ENCODE peak calls at places on chromosomes 16 and 17, in six cellular contexts. X is B cell, T is tibial artery, D is bronchial epithelial cell, H is endothelial cell, Z is thoracic aorta. B is an unnamed sample.
A peak's percentile ranks its signal among the peaks of the same experiment; 100 is the strongest.

GRCh38 chr17:10718547-10718946 is 11.3 kb downstream of the TMEM220 start:
- DNase-seq in X (no peak), T (no peak), D (no peak), H (no peak), Z (no peak), B (no peak)

GRCh38 chr17:37813753-37814152 is 68.9 kb upstream of the HNF1B start:
- DNase-seq in X (no peak), T (no peak), D (peak; percentile 60), H (no peak), Z (no peak), B (no peak)

GRCh38 chr17:19336938-19337711 is 25.4 kb downstream of the B9D1 start:
- DNase-seq in X (no peak), T (no peak), D (no peak), H (no peak), Z (no peak), B (no peak)

GRCh38 chr17:16944334-16945140 is 27.4 kb downstream of the TNFRSF13B start:
- DNase-seq in X (no peak), T (no peak), D (no peak), H (no peak), Z (no peak), B (no peak)

GRCh38 chr17:67481808-67482207 is 104.7 kb downstream of the PITPNC1 start:
- DNase-seq in X (no peak), T (no peak), D (no peak), H (no peak), Z (no peak), B (no peak)

GRCh38 chr17:21397341-21398050 is 21.3 kb downstream of the KCNJ12 start:
- DNase-seq in X (no peak), T (peak; percentile 72), D (no peak), H (no peak), Z (no peak), B (no peak)

GRCh38 chr17:65530985-65531507 is 30.4 kb downstream of the AXIN2 start:
- DNase-seq in X (no peak), T (no peak), D (no peak), H (no peak), Z (no peak), B (no peak)

GRCh38 chr16:21952040-21952792 is 945 bp upstream of the UQCRC2 start:
- DNase-seq in X (peak; percentile 56), T (peak; percentile 49), D (peak; percentile 63), H (peak; percentile 52), Z (peak; percentile 28), B (peak; percentile 51)

GRCh38 chr17:35923609-35924114 is 6.9 kb downstream of the RDM1 start:
- DNase-seq in X (no peak), T (no peak), D (no peak), H (no peak), Z (no peak), B (no peak)

GRCh38 chr16:25033852-25034251 is 18.7 kb upstream of the ARHGAP17 start:
- DNase-seq in X (no peak), T (no peak), D (no peak), H (no peak), Z (no peak), B (no peak)

GRCh38 chr16:70577256-70577698 is 53.7 kb downstream of the SF3B3 start:
- DNase-seq in X (no peak), T (peak; percentile 54), D (peak; percentile 22), H (no peak), Z (peak; percentile 74), B (no peak)

GRCh38 chr16:62018301-62019060 is 17.8 kb downstream of the CDH8 start:
- DNase-seq in X (no peak), T (no peak), D (no peak), H (no peak), Z (no peak), B (no peak)

GRCh38 chr17:80125656-80126448 is 21.1 kb downstream of the EIF4A3 start:
- DNase-seq in X (no peak), T (no peak), D (no peak), H (no peak), Z (no peak), B (no peak)

GRCh38 chr17:51475650-51476221 is 215.4 kb downstream of the UTP18 start:
- DNase-seq in X (no peak), T (no peak), D (no peak), H (no peak), Z (no peak), B (no peak)

GRCh38 chr17:80838381-80839345 is 153.0 kb upstream of the CHMP6 start:
- DNase-seq in X (no peak), T (no peak), D (no peak), H (no peak), Z (no peak), B (no peak)

GRCh38 chr17:19265755-19266154 is 28.6 kb downstream of the EPN2 start:
- DNase-seq in X (no peak), T (no peak), D (no peak), H (no peak), Z (no peak), B (no peak)

GRCh38 chr16:74226361-74226979 is 70.1 kb upstream of the PSMD7 start:
- DNase-seq in X (no peak), T (no peak), D (no peak), H (no peak), Z (no peak), B (peak; percentile 15)

GRCh38 chr17:2062571-2063183 is 7.8 kb downstream of the HIC1 start:
- DNase-seq in X (no peak), T (no peak), D (no peak), H (peak; percentile 22), Z (no peak), B (no peak)

GRCh38 chr17:40322417-40323315 is 13.7 kb downstream of the RARA start:
- DNase-seq in X (peak; percentile 81), T (peak; percentile 82), D (peak; percentile 57), H (peak; percentile 71), Z (peak; percentile 85), B (peak; percentile 89)

GRCh38 chr17:40351185-40352043 is 13.1 kb downstream of the GJD3 start:
- DNase-seq in X (no peak), T (no peak), D (no peak), H (no peak), Z (no peak), B (no peak)

GRCh38 chr16:29862383-29862883 is 593 bp downstream of the CDIPT start:
- DNase-seq in X (no peak), T (no peak), D (no peak), H (peak; percentile 21), Z (no peak), B (peak; percentile 48)

GRCh38 chr16:89216315-89217137 is 977 bp upstream of the ZNF778 start:
- DNase-seq in X (peak; percentile 85), T (peak; percentile 85), D (peak; percentile 69), H (peak; percentile 74), Z (no peak), B (peak; percentile 85)

GRCh38 chr16:54933281-54934150 is 2.9 kb downstream of the IRX5 start:
- DNase-seq in X (no peak), T (no peak), D (no peak), H (peak; percentile 23), Z (no peak), B (no peak)

GRCh38 chr16:7321661-7322060 is 11.0 kb upstream of the RBFOX1 start:
- DNase-seq in X (no peak), T (no peak), D (no peak), H (no peak), Z (no peak), B (no peak)

GRCh38 chr17:72359811-72360210 is 239.0 kb downstream of the SOX9 start:
- DNase-seq in X (no peak), T (no peak), D (peak; percentile 68), H (no peak), Z (no peak), B (no peak)

GRCh38 chr17:72360386-72360940 is 239.6 kb downstream of the SOX9 start:
- DNase-seq in X (no peak), T (no peak), D (no peak), H (no peak), Z (no peak), B (no peak)

GRCh38 chr17:72357764-72358365 is 237.0 kb downstream of the SOX9 start:
- DNase-seq in X (no peak), T (no peak), D (peak; percentile 56), H (no peak), Z (no peak), B (no peak)

GRCh38 chr17:72358465-72358864 is 237.6 kb downstream of the SOX9 start:
- DNase-seq in X (no peak), T (no peak), D (peak; percentile 96), H (no peak), Z (no peak), B (no peak)

GRCh38 chr17:72359274-72359673 is 238.5 kb downstream of the SOX9 start:
- DNase-seq in X (no peak), T (no peak), D (peak; percentile 73), H (no peak), Z (no peak), B (no peak)
- TF ChIP-seq CTCF in X (no peak), T (no peak), D (no peak), H (no peak), Z (no peak), B (no peak)

DNA sequence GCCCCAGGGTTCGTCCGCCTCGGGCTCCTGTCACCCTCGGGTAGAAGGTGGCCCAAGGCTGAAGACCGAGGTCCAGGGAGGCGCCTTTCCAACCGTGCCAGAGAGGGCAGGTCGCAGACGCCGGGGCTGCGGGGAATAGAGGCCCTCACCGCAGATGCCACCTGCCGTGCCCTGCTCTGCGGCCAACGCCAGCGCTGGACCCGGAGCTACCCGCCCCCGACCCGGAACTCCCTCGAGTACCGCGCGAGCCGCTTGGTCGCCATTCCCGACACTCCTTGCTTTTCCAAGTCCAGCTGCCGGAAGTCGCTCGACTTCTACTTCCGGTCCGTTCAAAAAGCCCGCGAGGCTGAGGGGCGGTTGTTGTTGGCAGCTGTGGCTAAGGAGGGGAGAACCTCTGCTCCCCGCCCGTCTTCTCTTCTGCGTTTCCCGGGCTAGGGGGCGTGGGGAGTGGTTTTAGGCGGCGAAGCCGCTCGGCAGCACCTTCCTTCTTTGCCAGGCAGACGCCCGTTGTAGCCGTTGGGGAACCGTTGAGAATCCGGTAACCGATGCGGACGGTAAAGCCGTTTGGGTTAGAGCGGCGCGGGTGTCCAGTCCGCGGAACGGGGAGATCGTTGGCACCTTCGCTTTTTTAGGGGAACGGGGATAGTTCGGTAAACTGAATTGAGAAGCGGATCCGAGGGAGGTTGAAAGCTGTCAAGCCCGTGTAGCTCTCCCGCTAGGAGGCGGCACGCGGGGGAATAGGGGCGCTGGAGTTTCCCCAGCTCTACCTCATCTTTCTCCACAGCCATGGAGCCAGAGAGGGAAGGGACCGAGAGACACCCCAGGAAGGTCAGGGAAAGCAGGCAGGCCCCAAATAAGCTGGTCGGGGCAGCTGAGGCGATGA is at the start of the genes ERI2 and REXO5:
- DNase-seq in X (peak; percentile 81), T (peak; percentile 90), D (peak; percentile 89), H (peak; percentile 89), Z (peak; percentile 78), B (peak; percentile 94)
- TF ChIP-seq CTCF in X (peak; percentile 37), T (peak; percentile 30), D (peak; percentile 74), H (no peak), Z (peak; percentile 38), B (peak; percentile 61)

DNA sequence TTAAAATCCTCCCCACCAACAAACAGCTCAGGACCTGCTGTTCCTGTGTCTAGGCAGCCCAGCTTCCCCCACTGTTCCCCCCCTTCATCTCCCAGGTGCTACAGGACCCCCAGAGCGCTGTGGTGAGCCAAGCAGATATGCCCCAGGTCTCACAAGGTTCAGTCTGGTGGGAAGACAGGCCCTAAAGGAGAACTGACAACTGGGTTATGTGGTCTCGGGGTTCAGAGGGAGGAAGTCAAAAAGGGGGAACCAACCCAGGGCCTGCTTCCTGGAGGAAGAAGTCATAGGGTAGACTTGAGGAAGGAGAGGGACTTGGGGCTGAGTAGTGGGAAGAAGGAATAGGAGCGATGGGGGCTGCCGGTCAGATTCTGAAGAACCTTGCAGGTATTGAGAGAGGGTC is 2.6 kb downstream of the RIPOR1 start:
- DNase-seq in X (peak; percentile 70), T (no peak), D (no peak), H (no peak), Z (no peak), B (no peak)
- TF ChIP-seq CTCF in X (no peak), T (no peak), D (no peak), H (no peak), Z (no peak), B (no peak)

GRCh38 chr16:79261461-79261860 is 339.1 kb downstream of the MAF start:
- DNase-seq in X (no peak), T (no peak), D (no peak), H (peak; percentile 68), Z (no peak), B (no peak)
- TF ChIP-seq CTCF in X (no peak), T (no peak), D (peak; percentile 20), H (peak; percentile 46), Z (no peak), B (peak; percentile 38)

B was measured in GM13976.